ENCODE peak calls at places on chromosomes 2 and 18, in ten cellular contexts. S is AG04450; B is SIG-M5; Y is HL-60; X is activated CD4-positive, alpha-beta T cell treated with anti-CD3 and anti-CD28 coated beads for 36 hours; I is WTC11; Z is heart right ventricle; M is central memory CD4-positive, alpha-beta T cell; U is nephron progenitor cell; Q is AG08396. V is an unnamed sample.

GRCh38 chr2:183157131-183157530 is 32.9 kb downstream of the NUP35 start:
- DNase-seq in Z (no peak), I (no peak), S (no peak), U (no peak), X (no peak), B (no peak), Y (no peak), M (no peak), Q (no peak), V (no peak)

GRCh38 chr2:68316091-68316490 is 3.7 kb downstream of the CNRIP1 start:
- DNase-seq in I (no peak), Q (no peak), U (no peak), Y (no peak), B (no peak), S (no peak), X (no peak), Z (no peak), M (no peak), V (no peak)

GRCh38 chr2:18742382-18742781 is 153.0 kb upstream of the NT5C1B start:
- DNase-seq in U (no peak), Q (no peak), X (no peak), B (no peak), Z (peak), M (no peak), I (no peak), Y (no peak), S (no peak), V (no peak)

GRCh38 chr18:10973579-10974260 is 175.6 kb downstream of the PIEZO2 start:
- DNase-seq in M (no peak), Y (no peak), Z (no peak), X (no peak), U (no peak), B (no peak), Q (peak), I (no peak), S (no peak), V (no peak)

GRCh38 chr2:158034198-158034831 is 67.4 kb upstream of the UPP2 start:
- DNase-seq in M (no peak), X (peak), I (peak), Y (no peak), U (peak), Q (peak), Z (no peak), S (no peak), B (no peak), V (peak)

GRCh38 chr2:221675509-221675908 is 103.4 kb upstream of the EPHA4 start:
- DNase-seq in Z (no peak), Y (no peak), M (no peak), Q (no peak), I (no peak), S (no peak), B (no peak), X (no peak), U (no peak), V (no peak)

GRCh38 chr2:176766005-176766404 is 446.6 kb upstream of the HNRNPA3 start:
- DNase-seq in Z (no peak), B (no peak), X (no peak), Q (no peak), S (no peak), U (no peak), M (no peak), Y (no peak), I (no peak), V (no peak)

GRCh38 chr2:102114290-102114721 is 28.2 kb upstream of the IL1R1 start:
- DNase-seq in B (no peak), U (no peak), Q (no peak), X (peak), Y (no peak), M (no peak), S (peak), Z (no peak), I (no peak), V (peak)

GRCh38 chr18:44651453-44651852 is 29.2 kb upstream of the SETBP1 start:
- DNase-seq in M (no peak), I (no peak), Z (no peak), B (no peak), S (no peak), Y (no peak), X (no peak), Q (no peak), U (no peak), V (peak)

GRCh38 chr2:121949271-121949670 is 193.8 kb downstream of the TSN start:
- DNase-seq in U (no peak), M (no peak), Z (no peak), Y (no peak), I (no peak), B (no peak), S (no peak), X (no peak), Q (no peak), V (no peak)

GRCh38 chr2:1841461-1841860 is 97.1 kb upstream of the PXDN start:
- DNase-seq in Z (no peak), B (no peak), U (no peak), S (no peak), X (no peak), M (no peak), I (no peak), Y (no peak), Q (no peak), V (no peak)

GRCh38 chr2:75100011-75100680 is 99.2 kb downstream of the TACR1 start:
- DNase-seq in S (no peak), Y (no peak), X (no peak), Z (no peak), I (no peak), B (no peak), M (no peak), Q (peak), U (no peak), V (peak)

GRCh38 chr2:10043906-10044601 is 704 bp downstream of the KLF11 start:
- DNase-seq in Q (peak), B (no peak), I (peak), X (peak), S (peak), U (peak), Y (peak), M (peak), Z (peak), V (peak)

GRCh38 chr2:119660343-119660658 is 18.7 kb upstream of the TMEM177 start:
- DNase-seq in M (no peak), Z (no peak), X (no peak), Y (no peak), Q (no peak), B (no peak), I (no peak), S (no peak), U (no peak), V (no peak)

GRCh38 chr2:158618859-158619490 is 162.2 kb downstream of the PKP4 start:
- DNase-seq in I (no peak), B (no peak), X (no peak), S (no peak), Y (no peak), Z (no peak), Q (no peak), U (no peak), M (no peak), V (no peak)

GRCh38 chr18:23136326-23137092 is 1.2 kb downstream of the CABLES1 start:
- DNase-seq in Z (peak), I (peak), U (peak), Y (no peak), X (peak), Q (peak), B (no peak), M (no peak), S (no peak), V (peak)

GRCh38 chr2:31402388-31402787 is 12.2 kb downstream of the XDH start:
- DNase-seq in Y (no peak), B (no peak), U (no peak), I (no peak), M (no peak), X (no peak), Q (no peak), S (no peak), Z (no peak), V (no peak)

GRCh38 chr18:34867520-34867919 is 157.4 kb downstream of the DTNA start:
- DNase-seq in S (no peak), M (no peak), Q (no peak), Y (no peak), B (no peak), Z (peak), I (peak), U (peak), X (peak), V (peak)

GRCh38 chr2:21836766-21837543 is 713.2 kb downstream of the TDRD15 start:
- DNase-seq in M (no peak), B (no peak), S (peak), I (no peak), Q (peak), U (no peak), Y (peak), Z (no peak), X (no peak), V (peak)

GRCh38 chr2:209771474-209772292 is at the start of gene UNC80:
- DNase-seq in M (no peak), Q (peak), B (no peak), U (peak), I (peak), S (peak), X (peak), Z (peak), Y (no peak), V (peak)

GRCh38 chr18:59383831-59384230 is 24.8 kb upstream of the LMAN1 start:
- DNase-seq in B (no peak), S (no peak), X (no peak), I (no peak), Z (no peak), Q (no peak), U (no peak), Y (no peak), M (no peak), V (no peak)

GRCh38 chr2:121519732-121520640 is 10.7 kb upstream of the RNU4ATAC start:
- DNase-seq in M (no peak), Z (no peak), I (no peak), Y (no peak), Q (no peak), U (no peak), X (no peak), B (no peak), S (no peak), V (no peak)

GRCh38 chr2:216283038-216283900 is 89.0 kb downstream of the MARCHF4 start:
- DNase-seq in I (peak), B (no peak), X (peak), Y (no peak), M (no peak), Z (no peak), S (no peak), Q (no peak), U (peak), V (no peak)

GRCh38 chr2:8457092-8457481 is 224.8 kb upstream of the ID2 start:
- DNase-seq in X (peak), B (no peak), U (no peak), I (no peak), S (no peak), M (peak), Z (no peak), Y (no peak), Q (no peak), V (no peak)

GRCh38 chr2:229922449-229923386 is at the start of gene FBXO36:
- DNase-seq in Q (peak), X (peak), Z (peak), S (no peak), B (no peak), I (peak), M (no peak), Y (peak), U (peak), V (peak)

GRCh38 chr18:31648966-31649429 is 35.4 kb downstream of the B4GALT6 start:
- DNase-seq in I (no peak), B (no peak), Z (no peak), X (no peak), M (no peak), U (no peak), Q (no peak), S (no peak), Y (no peak), V (no peak)

GRCh38 chr2:136319651-136320050 is 201.7 kb upstream of the CXCR4 start:
- DNase-seq in Z (no peak), B (no peak), X (peak), I (no peak), Y (no peak), Q (no peak), U (no peak), S (no peak), M (no peak), V (no peak)

GRCh38 chr18:61502472-61502871 is 169.2 kb downstream of the CDH20 start:
- DNase-seq in I (peak), M (no peak), X (peak), U (peak), Q (peak), Y (peak), Z (no peak), S (peak), B (no peak), V (peak)

GRCh38 chr2:188142636-188143035 is 149.0 kb upstream of the GULP1 start:
- DNase-seq in Q (peak), B (no peak), Y (no peak), I (no peak), M (no peak), U (no peak), X (no peak), Z (no peak), S (no peak), V (no peak)

GRCh38 chr2:137772451-137772850 is 191.8 kb upstream of the HNMT start:
- DNase-seq in Z (no peak), S (no peak), Y (peak), X (no peak), U (no peak), Q (no peak), B (no peak), I (no peak), M (no peak), V (no peak)

GRCh38 chr2:29524652-29525051 is 396.7 kb downstream of the ALK start:
- DNase-seq in M (no peak), X (no peak), Y (no peak), U (no peak), Q (no peak), S (no peak), I (no peak), Z (no peak), B (no peak), V (no peak)

GRCh38 chr18:44130365-44130942 is 550.2 kb upstream of the SETBP1 start:
- DNase-seq in Z (no peak), S (no peak), Y (peak), M (no peak), I (peak), U (peak), Q (peak), X (peak), B (no peak), V (peak)

GRCh38 chr18:70249118-70249517 is 39.7 kb upstream of the SOCS6 start:
- DNase-seq in Q (peak), B (no peak), Y (no peak), S (no peak), M (no peak), I (no peak), Z (no peak), U (no peak), X (no peak), V (peak)

GRCh38 chr2:147843864-147844690 is 752 bp upstream of the ACVR2A start:
- DNase-seq in I (peak), Y (peak), U (peak), S (peak), Z (peak), Q (peak), B (no peak), M (peak), X (peak), V (peak)

GRCh38 chr2:42804891-42805290 is 12.5 kb upstream of the HAAO start:
- DNase-seq in S (no peak), B (no peak), Q (no peak), X (no peak), U (no peak), Y (no peak), I (no peak), Z (no peak), M (no peak), V (no peak)

GRCh38 chr2:173028671-173029070 is 47.0 kb upstream of the MAP3K20 start:
- DNase-seq in X (no peak), U (no peak), B (no peak), M (no peak), I (no peak), S (peak), Q (no peak), Y (no peak), Z (no peak), V (no peak)